ENCODE peak calls at places on chromosomes 16 and 17, in four cellular contexts. W is activated B cell treated with CpG ODN at 0.5 μM for 24 hours, O is tibial nerve, M is C1 segment of cervical spinal cord. P is an unnamed sample.
A peak's percentile ranks its signal among the peaks of the same experiment; 100 is the strongest.

GRCh38 chr17:66677201-66677981 is 157.5 kb upstream of the CACNG5 start:
- DNase-seq in W (no peak), O (no peak), M (no peak), P (no peak)

GRCh38 chr17:62665599-62665998 is 38.1 kb downstream of the MRC2 start:
- DNase-seq in W (no peak), O (no peak), M (no peak), P (no peak)

GRCh38 chr17:74078363-74078762 is 125.1 kb upstream of the RPL38 start:
- DNase-seq in W (no peak), O (no peak), M (no peak), P (no peak)

GRCh38 chr16:30166202-30166902 is 17.1 kb upstream of the CORO1A start:
- DNase-seq in W (no peak), O (no peak), M (peak; percentile 23), P (peak; percentile 14)

GRCh38 chr17:68103148-68103547 is 67.6 kb downstream of the KPNA2 start:
- DNase-seq in W (no peak), O (no peak), M (no peak), P (no peak)

GRCh38 chr17:64403881-64404460 is 13.3 kb upstream of the PECAM1 start:
- DNase-seq in W (no peak), O (no peak), M (no peak), P (no peak)

GRCh38 chr16:3173892-3174617 is 13.9 kb upstream of the OR1F1 start:
- DNase-seq in W (no peak), O (no peak), M (no peak), P (no peak)

GRCh38 chr16:51982715-51983680 is 563.9 kb downstream of the TOX3 start:
- DNase-seq in W (no peak), O (peak; percentile 34), M (peak; percentile 6), P (no peak)

GRCh38 chr16:49189286-49189685 is 92.4 kb downstream of the CBLN1 start:
- DNase-seq in W (no peak), O (no peak), M (no peak), P (no peak)

GRCh38 chr16:4980691-4981090 is 22.6 kb downstream of the SEC14L5 start:
- DNase-seq in W (no peak), O (no peak), M (no peak), P (no peak)

GRCh38 chr17:1267471-1267947 is 2.7 kb upstream of the BHLHA9 start:
- DNase-seq in W (no peak), O (peak; percentile 13), M (no peak), P (no peak)

GRCh38 chr17:79137015-79137770 is 62.6 kb downstream of the ENGASE start:
- DNase-seq in W (no peak), O (no peak), M (no peak), P (no peak)

GRCh38 chr17:42766124-42766523 is 5.1 kb downstream of the RAMP2 start:
- DNase-seq in W (no peak), O (no peak), M (no peak), P (no peak)

GRCh38 chr17:6639651-6640535 is 618 bp downstream of the KIAA0753 start:
- DNase-seq in W (no peak), O (no peak), M (peak; percentile 59), P (no peak)

GRCh38 chr17:73189417-73190099 is 3.3 kb upstream of the COG1 start:
- DNase-seq in W (no peak), O (no peak), M (peak; percentile 36), P (peak; percentile 61)

P was measured in substantia nigra.